ENCODE peak calls at places on chromosome 6, in eight cellular contexts. I, Y, A, J, F, W, K and Q are unnamed samples.

GRCh38 chr6:34234667-34235604 is 1.7 kb upstream of the HMGA1 start:
- DNase-seq in A (no peak), K (no peak), J (no peak), F (no peak), Y (no peak), W (peak), I (no peak), Q (peak)

GRCh38 chr6:66926060-66926459 is 1219.0 kb upstream of the EYS start:
- DNase-seq in A (no peak), W (no peak), K (no peak), Y (no peak), J (no peak), F (no peak), I (no peak), Q (no peak)

GRCh38 chr6:42441661-42442081 is 10.1 kb downstream of the TRERF1 start:
- DNase-seq in A (no peak), Y (no peak), F (no peak), W (peak), I (no peak), K (no peak), J (no peak), Q (no peak)

GRCh38 chr6:24980507-24981384 is 45.0 kb upstream of the RIPOR2 start:
- DNase-seq in A (no peak), W (peak), K (peak), I (peak), F (no peak), J (no peak), Y (no peak), Q (no peak)

GRCh38 chr6:20892365-20892764 is 358.1 kb downstream of the CDKAL1 start:
- DNase-seq in J (no peak), A (no peak), Y (no peak), K (no peak), I (no peak), W (no peak), F (no peak), Q (no peak)

GRCh38 chr6:12051861-12052368 is 39.8 kb downstream of the HIVEP1 start:
- DNase-seq in I (peak), F (no peak), W (no peak), Y (no peak), A (no peak), K (no peak), J (no peak), Q (no peak)

GRCh38 chr6:134510121-134510520 is 192.2 kb upstream of the SGK1 start:
- DNase-seq in I (no peak), W (no peak), K (no peak), F (peak), A (no peak), J (no peak), Y (no peak), Q (no peak)

GRCh38 chr6:127154509-127154908 is 36.0 kb downstream of the RSPO3 start:
- DNase-seq in Y (no peak), A (no peak), F (no peak), K (no peak), J (no peak), I (no peak), W (no peak), Q (no peak)

GRCh38 chr6:90217621-90218496 is 78.8 kb downstream of the BACH2 start:
- DNase-seq in F (peak), J (peak), A (no peak), K (no peak), W (no peak), Y (peak), I (no peak), Q (no peak)

DNA sequence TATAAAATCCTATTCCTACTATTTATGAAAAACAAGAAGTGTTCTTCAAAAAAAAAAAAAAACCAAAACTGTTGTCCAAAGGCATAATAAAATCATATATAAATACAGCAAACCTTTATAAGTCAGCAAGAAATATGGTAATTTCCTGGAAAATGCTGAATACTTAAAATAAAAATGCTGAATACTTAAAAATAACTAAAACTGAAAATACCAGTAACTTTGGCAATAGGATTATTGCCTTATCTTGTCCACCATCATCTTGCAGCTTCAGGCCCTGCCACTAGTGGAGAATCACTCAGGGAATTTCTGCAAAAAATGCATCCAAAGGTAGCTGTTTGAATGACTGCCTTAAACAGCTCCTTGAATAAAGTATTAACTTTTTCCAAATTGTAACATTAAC is 24.5 kb downstream of the CCNC start:
- DNase-seq in I (no peak), F (no peak), J (no peak), Y (no peak), A (no peak), K (no peak), W (no peak), Q (no peak)
- TF ChIP-seq CTCF in I (no peak), F (no peak), J (no peak), Y (no peak), A (no peak), K (no peak), W (no peak), Q (no peak)

GRCh38 chr6:162251257-162251656 is 476.3 kb downstream of the PRKN start:
- DNase-seq in J (no peak), F (peak), W (no peak), I (no peak), K (no peak), Y (no peak), A (no peak), Q (no peak)
- TF ChIP-seq CTCF in J (peak), F (peak), W (peak), I (peak), K (peak), Y (no peak), A (no peak), Q (no peak)

GRCh38 chr6:79430913-79431312 is 106.3 kb downstream of the LCA5 start:
- DNase-seq in K (no peak), Y (no peak), W (peak), A (no peak), F (no peak), I (no peak), J (no peak), Q (no peak)

GRCh38 chr6:79427721-79428120 is 109.5 kb downstream of the LCA5 start:
- DNase-seq in A (no peak), W (no peak), F (no peak), K (no peak), I (no peak), Y (no peak), J (no peak), Q (no peak)

GRCh38 chr6:79432726-79433125 is 104.5 kb downstream of the LCA5 start:
- DNase-seq in W (no peak), J (no peak), A (no peak), Y (no peak), K (no peak), I (no peak), F (no peak), Q (no peak)

GRCh38 chr6:79426625-79427278 is 110.5 kb downstream of the LCA5 start:
- DNase-seq in I (no peak), J (no peak), F (no peak), A (no peak), Y (no peak), K (no peak), W (no peak), Q (no peak)

GRCh38 chr6:79431469-79431868 is 105.8 kb downstream of the LCA5 start:
- DNase-seq in K (no peak), I (no peak), A (no peak), F (no peak), Y (peak), W (peak), J (no peak), Q (no peak)
- TF ChIP-seq CTCF in K (peak), I (peak), A (no peak), F (peak), Y (no peak), W (peak), J (no peak), Q (peak)

DNA sequence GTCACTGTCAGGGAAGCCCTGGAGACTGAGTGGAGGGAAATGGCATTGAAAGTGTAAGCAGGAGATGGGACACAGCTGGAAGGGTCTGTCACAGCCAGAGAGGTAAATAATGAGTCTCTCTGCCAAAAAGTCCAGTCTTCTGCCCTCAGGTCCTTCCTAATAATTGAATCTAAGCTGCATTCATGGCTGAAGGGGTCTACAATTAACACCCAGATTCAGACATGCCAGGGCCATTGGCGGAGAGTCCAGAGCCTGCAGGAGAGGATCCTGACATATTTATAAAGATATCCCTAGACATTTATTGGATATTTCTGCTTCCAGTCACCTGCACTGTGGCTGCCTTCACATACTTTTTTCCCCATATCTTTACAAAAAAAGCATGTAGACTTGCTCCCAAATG is 89.0 kb downstream of the LRFN2 start:
- DNase-seq in I (no peak), K (no peak), W (no peak), Y (no peak), F (no peak), A (no peak), J (no peak), Q (no peak)
- TF ChIP-seq CTCF in I (no peak), K (no peak), W (no peak), Y (no peak), F (no peak), A (no peak), J (no peak), Q (no peak)